ENCODE peak calls at places on chromosome 22, in four cellular contexts. K, O, D and M are unnamed samples.

GRCh38 chr22:28855355-28856094 is 27.8 kb upstream of the ZNRF3 start:
- DNase-seq in K (peak), D (peak), O (peak), M (peak)

GRCh38 chr22:45320326-45320976 is 10.7 kb downstream of the FAM118A start:
- DNase-seq in K (no peak), D (no peak), O (no peak), M (no peak)

GRCh38 chr22:25728064-25728463 is 13.9 kb upstream of the MYO18B start:
- DNase-seq in O (no peak), D (no peak), K (no peak), M (no peak)

GRCh38 chr22:33240901-33241300 is 182.7 kb upstream of the SYN3 start:
- DNase-seq in K (no peak), D (no peak), O (no peak), M (no peak)

GRCh38 chr22:41512421-41513194 is 31.7 kb downstream of the POLR3H start:
- DNase-seq in D (peak), O (peak), K (peak), M (peak)

GRCh38 chr22:19648419-19648929 is 65.8 kb upstream of the SEPTIN5 start:
- DNase-seq in D (no peak), K (no peak), O (no peak), M (no peak)

GRCh38 chr22:47169801-47170140 is 407.3 kb downstream of the TBC1D22A start:
- DNase-seq in D (no peak), K (no peak), O (no peak), M (no peak)

GRCh38 chr22:20412474-20413216 is 18.7 kb downstream of the ZNF74 start:
- DNase-seq in D (no peak), O (no peak), K (no peak), M (peak)

GRCh38 chr22:35384973-35385588 is 4.2 kb downstream of the HMOX1 start:
- DNase-seq in K (no peak), O (no peak), D (no peak), M (no peak)

GRCh38 chr22:29803190-29803589 is 34.9 kb downstream of the ASCC2 start:
- DNase-seq in K (no peak), O (no peak), D (no peak), M (no peak)

GRCh38 chr22:22697377-22698120 is 53.1 kb downstream of the GGTLC2 start:
- DNase-seq in O (no peak), K (no peak), D (no peak), M (no peak)

GRCh38 chr22:43890901-43891331 is 897 bp downstream of the PNPLA5 start:
- DNase-seq in K (no peak), O (no peak), D (no peak), M (no peak)

GRCh38 chr22:21951062-21951461 is 1.6 kb downstream of the PPM1F start:
- DNase-seq in D (no peak), O (no peak), K (no peak), M (no peak)

GRCh38 chr22:29786026-29786425 is 18.9 kb downstream of the UQCR10 start:
- DNase-seq in K (no peak), D (no peak), O (no peak), M (no peak)

GRCh38 chr22:46379301-46379930 is 43.9 kb downstream of the TRMU start:
- DNase-seq in K (peak), D (no peak), O (no peak), M (no peak)

GRCh38 chr22:43829448-43829821 is 17.3 kb upstream of the EFCAB6 start:
- DNase-seq in O (no peak), K (no peak), D (no peak), M (no peak)

GRCh38 chr22:20395181-20395896 is 1.4 kb downstream of the ZNF74 start:
- DNase-seq in K (no peak), O (no peak), D (no peak), M (peak)

GRCh38 chr22:20261848-20262581 is 6.1 kb downstream of the RTN4R start:
- DNase-seq in D (no peak), K (no peak), O (no peak), M (peak)

GRCh38 chr22:30891781-30892180 is 76.8 kb downstream of the MORC2 start:
- DNase-seq in O (no peak), D (peak), K (no peak), M (no peak)

GRCh38 chr22:29369460-29369859 is 18.9 kb downstream of the AP1B1 start:
- DNase-seq in O (no peak), K (no peak), D (peak), M (peak)

GRCh38 chr22:45671051-45671782 is 417 bp upstream of the ATXN10 start:
- DNase-seq in O (no peak), D (no peak), K (no peak), M (no peak)

GRCh38 chr22:41636467-41636866 is 15.4 kb downstream of the XRCC6 start:
- DNase-seq in O (no peak), K (no peak), D (no peak), M (no peak)

GRCh38 chr22:19909350-19910179 is 32.0 kb upstream of the COMT start:
- DNase-seq in K (peak), D (peak), O (peak), M (peak)

GRCh38 chr22:42427211-42427610 is 5.0 kb downstream of the NFAM1 start:
- DNase-seq in O (no peak), D (no peak), K (no peak), M (no peak)

GRCh38 chr22:24059121-24059520 is 48.0 kb downstream of the CABIN1 start:
- DNase-seq in O (no peak), K (no peak), D (no peak), M (no peak)
- TF ChIP-seq PHF8 in O (no peak), K (no peak), D (no peak), M (no peak)

GRCh38 chr22:27420186-27420816 is 381.3 kb downstream of the MN1 start:
- DNase-seq in K (no peak), D (no peak), O (no peak), M (no peak)
- TF ChIP-seq PHF8 in K (no peak), D (no peak), O (no peak), M (no peak)

GRCh38 chr22:37739000-37739399 is 42.2 kb downstream of the TRIOBP start:
- DNase-seq in O (no peak), K (no peak), D (no peak), M (no peak)
- TF ChIP-seq PHF8 in O (no peak), K (no peak), D (no peak), M (no peak)

GRCh38 chr22:49016909-49017768 is 810.5 kb downstream of the BRD1 start:
- DNase-seq in D (peak), K (no peak), O (no peak), M (no peak)

GRCh38 chr22:49013707-49014106 is 814.0 kb downstream of the BRD1 start:
- DNase-seq in O (no peak), K (no peak), D (peak), M (no peak)

GRCh38 chr22:49015993-49016908 is 811.4 kb downstream of the BRD1 start:
- DNase-seq in O (no peak), K (peak), D (peak), M (no peak)

GRCh38 chr22:49014227-49015201 is 813.2 kb downstream of the BRD1 start:
- DNase-seq in D (peak), O (no peak), K (no peak), M (no peak)

GRCh38 chr22:49015459-49015858 is 812.2 kb downstream of the BRD1 start:
- DNase-seq in D (peak), K (no peak), O (no peak), M (no peak)
- TF ChIP-seq PHF8 in D (no peak), K (no peak), O (no peak), M (no peak)